ENCODE peak calls at places on chromosomes 4 and X, in ten cellular contexts. N is stimulated activated CD4-positive, alpha-beta T cell treated with anti-CD3 and anti-CD28 coated beads, Interleukin-12 subunit alpha, Interleukin-12 subunit beta, amount 100 ng/mL, for 24 hours; E is cardiac muscle cell; R is pancreas; T is HCEC 1CT; K is GM03348; H is mucosa of gallbladder; D is activated CD8-positive, alpha-beta memory T cell treated with anti-CD3 and anti-CD28 coated beads for 1 hour; W is NCI-H226; X is NCI-H748 treated with DMSO at 0.1 percent for 48 hours. S is an unnamed sample.

GRCh38 chr4:121594796-121595526 is 101.8 kb downstream of the ANXA5 start:
- DNase-seq in E (no peak), X (no peak), W (peak; percentile 84), T (peak; percentile 12), H (peak; percentile 34), R (no peak), D (no peak), K (peak; percentile 29), N (no peak), S (peak; percentile 24)

GRCh38 chr4:55545133-55545532 is 1.6 kb downstream of the CLOCK start:
- DNase-seq in D (no peak), T (no peak), H (no peak), X (no peak), E (peak; percentile 18), N (no peak), R (no peak), K (no peak), W (peak; percentile 28), S (no peak)

GRCh38 chr4:39204543-39204942 is 22.2 kb downstream of the WDR19 start:
- DNase-seq in T (no peak), E (no peak), D (no peak), X (no peak), N (no peak), R (no peak), K (no peak), H (no peak), W (no peak), S (no peak)

GRCh38 chrX:97200454-97200853 is 316.7 kb downstream of the RPA4 start:
- DNase-seq in D (no peak), W (no peak), H (no peak), E (no peak), K (no peak), X (no peak), R (no peak), N (no peak), T (no peak), S (no peak)

GRCh38 chrX:68895339-68896250 is 66.8 kb downstream of the EFNB1 start:
- DNase-seq in K (no peak), E (peak; percentile 54), W (peak; percentile 35), X (no peak), H (peak; percentile 59), N (no peak), T (no peak), R (peak; percentile 50), D (no peak), S (peak; percentile 22)

GRCh38 chrX:106752101-106752678 is 25.7 kb downstream of the RNF128 start:
- DNase-seq in X (no peak), R (no peak), E (peak; percentile 20), D (no peak), W (no peak), T (peak; percentile 7), H (no peak), K (no peak), N (no peak), S (no peak)

GRCh38 chr4:77538144-77538543 is 67.5 kb upstream of the CXCL13 start:
- DNase-seq in T (peak; percentile 25), W (peak; percentile 55), X (no peak), D (no peak), K (peak; percentile 32), H (no peak), R (no peak), N (no peak), E (no peak), S (no peak)

GRCh38 chr4:90727938-90728337 is 600.7 kb downstream of the CCSER1 start:
- DNase-seq in W (peak; percentile 64), H (no peak), R (no peak), E (peak; percentile 1), T (no peak), X (no peak), K (no peak), N (no peak), D (no peak), S (no peak)

GRCh38 chr4:106996490-106996889 is 39.6 kb downstream of the DKK2 start:
- DNase-seq in T (no peak), N (no peak), R (no peak), X (no peak), E (no peak), W (no peak), D (no peak), H (no peak), K (no peak), S (no peak)

GRCh38 chr4:128353791-128354190 is 66.2 kb upstream of the PGRMC2 start:
- DNase-seq in X (no peak), D (no peak), W (peak; percentile 24), R (no peak), T (peak; percentile 50), H (no peak), N (no peak), E (no peak), K (no peak), S (no peak)

GRCh38 chrX:1661048-1661921 is 46.4 kb downstream of the ASMT start:
- DNase-seq in W (no peak), H (peak; percentile 28), T (no peak), R (no peak), D (peak; percentile 79), N (peak; percentile 81), X (no peak), E (no peak), K (no peak), S (no peak)